ENCODE peak calls at places on chromosomes 7 and 10, in four cellular contexts. T is RWPE1; Q is activated CD4-positive, alpha-beta T cell treated with anti-CD3 and anti-CD28 coated beads for 24 hours; Z is Kasumi-1. X is an unnamed sample.

GRCh38 chr7:80841566-80842478 is 77.0 kb downstream of the SEMA3C start:
- DNase-seq in T (no peak), Q (no peak), Z (no peak), X (no peak)

GRCh38 chr7:128053023-128053422 is 21.8 kb upstream of the LRRC4 start:
- DNase-seq in T (peak), Q (no peak), Z (peak), X (no peak)

GRCh38 chr10:63542835-63543575 is 21.8 kb downstream of the REEP3 start:
- DNase-seq in T (no peak), Q (no peak), Z (no peak), X (no peak)

GRCh38 chr10:11913184-11913641 is 90.1 kb downstream of the PROSER2 start:
- DNase-seq in T (no peak), Q (no peak), Z (no peak), X (no peak)

GRCh38 chr10:100339236-100339635 is 7.8 kb upstream of the SCD start:
- DNase-seq in T (no peak), Q (no peak), Z (no peak), X (no peak)

GRCh38 chr7:55075464-55075971 is 56.7 kb downstream of the EGFR start:
- DNase-seq in T (no peak), Q (no peak), Z (no peak), X (no peak)

GRCh38 chr7:101557421-101557820 is 71.7 kb downstream of the MYL10 start:
- DNase-seq in T (no peak), Q (no peak), Z (no peak), X (no peak)

GRCh38 chr7:35718047-35718446 is 23.1 kb upstream of the HERPUD2 start:
- DNase-seq in T (no peak), Q (no peak), Z (no peak), X (no peak)

GRCh38 chr10:66822801-66823200 is 103.0 kb upstream of the LRRTM3 start:
- DNase-seq in T (no peak), Q (no peak), Z (peak), X (no peak)

GRCh38 chr10:122323941-122324675 is 50.4 kb upstream of the PLEKHA1 start:
- DNase-seq in T (peak), Q (no peak), Z (no peak), X (no peak)

GRCh38 chr7:73866446-73866767 is 5.4 kb downstream of the TMEM270 start:
- DNase-seq in T (no peak), Q (no peak), Z (no peak), X (no peak)

GRCh38 chr7:80722596-80723141 is 84.2 kb downstream of the CD36 start:
- DNase-seq in T (peak), Q (no peak), Z (no peak), X (peak)

GRCh38 chr10:91313-91712 is 42.2 kb upstream of the TUBB8 start:
- DNase-seq in T (no peak), Q (no peak), Z (no peak), X (no peak)

GRCh38 chr10:2978111-2978510 is 89.2 kb upstream of the PFKP start:
- DNase-seq in T (peak), Q (no peak), Z (peak), X (peak)

GRCh38 chr7:99693427-99694200 is 13.8 kb upstream of the CYP3A5 start:
- DNase-seq in T (no peak), Q (no peak), Z (no peak), X (no peak)

GRCh38 chr10:1413823-1414222 is 323.5 kb downstream of the ADARB2 start:
- DNase-seq in T (no peak), Q (no peak), Z (no peak), X (no peak)

GRCh38 chr10:3666525-3667302 is 118.3 kb downstream of the KLF6 start:
- DNase-seq in T (no peak), Q (no peak), Z (peak), X (no peak)

X was measured in HTR-8/SVneo.